ENCODE peak calls at places on chromosome 4, in ten cellular contexts. V is GM23338; P is activated T-cell treated with anti-CD3 and anti-CD28 coated beads for 24 hours; I is NCI-H1092; D is hypothalamus; L is right cardiac atrium; S is left ventricle myocardium superior; C is GM13976; O is pancreas; B is stimulated activated CD8-positive, alpha-beta memory T cell treated with anti-CD3 and anti-CD28 coated beads, Interleukin-4, amount 100 ng/mL, for 48 hours. F is an unnamed sample.

GRCh38 chr4:145679520-145679919 is 426 bp upstream of the C4orf51 start:
- DNase-seq in S (peak), O (peak), B (no peak), C (no peak), D (no peak), V (no peak), I (peak), L (peak), P (no peak), F (no peak)

GRCh38 chr4:80313627-80314026 is 21.9 kb upstream of the CFAP299 start:
- DNase-seq in S (no peak), C (no peak), O (no peak), I (no peak), B (no peak), L (no peak), D (no peak), V (no peak), P (no peak), F (no peak)

GRCh38 chr4:142021181-142021580 is 384.8 kb downstream of the IL15 start:
- DNase-seq in C (no peak), L (no peak), B (no peak), S (no peak), O (no peak), D (no peak), P (no peak), I (no peak), V (no peak), F (no peak)

GRCh38 chr4:1410491-1411325 is 4.5 kb upstream of the NKX1-1 start:
- DNase-seq in P (peak), V (peak), L (peak), S (peak), O (no peak), B (peak), I (no peak), C (peak), D (no peak), F (no peak)

GRCh38 chr4:127809173-127809800 is 27.2 kb downstream of the HSPA4L start:
- DNase-seq in I (no peak), V (peak), P (no peak), D (no peak), C (no peak), B (no peak), O (no peak), L (no peak), S (no peak), F (no peak)

GRCh38 chr4:155734065-155734464 is 24.8 kb upstream of the GUCY1B1 start:
- DNase-seq in L (no peak), O (no peak), S (no peak), D (no peak), P (no peak), C (no peak), V (no peak), B (no peak), I (no peak), F (peak)

GRCh38 chr4:106818764-106819163 is 217.3 kb downstream of the DKK2 start:
- DNase-seq in V (no peak), S (no peak), L (no peak), P (no peak), B (no peak), D (no peak), O (no peak), I (no peak), C (no peak), F (no peak)

GRCh38 chr4:14196141-14196540 is 568.6 kb upstream of the BOD1L1 start:
- DNase-seq in S (peak), O (peak), V (peak), P (no peak), B (peak), I (no peak), L (peak), D (peak), C (no peak), F (no peak)

GRCh38 chr4:183580849-183581248 is 76.0 kb downstream of the ING2 start:
- DNase-seq in V (no peak), C (no peak), O (no peak), S (no peak), I (no peak), B (no peak), L (no peak), P (no peak), D (no peak), F (no peak)

GRCh38 chr4:138509346-138509745 is 267.2 kb upstream of the SLC7A11 start:
- DNase-seq in C (no peak), O (no peak), L (no peak), B (no peak), V (no peak), S (no peak), I (no peak), D (no peak), P (no peak), F (no peak)

GRCh38 chr4:102047616-102048015 is 257.1 kb downstream of the BANK1 start:
- DNase-seq in D (no peak), V (no peak), P (no peak), B (no peak), S (no peak), C (no peak), I (no peak), O (no peak), L (no peak), F (no peak)

GRCh38 chr4:138870739-138871633 is 144.6 kb upstream of the NOCT start:
- DNase-seq in D (peak), S (no peak), O (peak), P (peak), C (peak), B (peak), L (no peak), I (peak), V (peak), F (peak)

GRCh38 chr4:23105759-23106370 is 413.1 kb downstream of the GBA3 start:
- DNase-seq in S (no peak), L (no peak), O (no peak), V (no peak), C (no peak), P (no peak), D (no peak), I (no peak), B (no peak), F (no peak)

GRCh38 chr4:7226464-7226863 is 34.1 kb downstream of the SORCS2 start:
- DNase-seq in D (no peak), O (no peak), V (no peak), L (no peak), B (no peak), S (no peak), P (no peak), I (no peak), C (no peak), F (no peak)

GRCh38 chr4:47334597-47335185 is 128.8 kb downstream of the COMMD8 start:
- DNase-seq in I (no peak), O (no peak), V (no peak), C (no peak), L (no peak), P (no peak), S (no peak), B (no peak), D (no peak), F (no peak)

GRCh38 chr4:182286035-182286434 is 42.8 kb downstream of the TENM3 start:
- DNase-seq in L (no peak), B (no peak), S (no peak), D (no peak), V (no peak), P (no peak), I (no peak), C (no peak), O (no peak), F (no peak)

GRCh38 chr4:2451036-2451520 is 17.8 kb upstream of the RNF4 start:
- DNase-seq in O (no peak), S (no peak), C (no peak), B (no peak), D (no peak), L (no peak), I (no peak), P (no peak), V (no peak), F (no peak)

GRCh38 chr4:78775278-78776030 is 696 bp upstream of the BMP2K start:
- DNase-seq in C (peak), L (peak), D (peak), P (peak), V (peak), S (peak), B (peak), O (peak), I (peak), F (peak)

GRCh38 chr4:69828828-69829227 is 31.1 kb downstream of the SULT1E1 start:
- DNase-seq in L (no peak), D (no peak), I (no peak), S (no peak), C (no peak), V (no peak), B (no peak), O (no peak), P (no peak), F (no peak)

GRCh38 chr4:80079255-80079923 is 6.4 kb upstream of the ANTXR2 start:
- DNase-seq in C (no peak), L (peak), D (no peak), P (no peak), B (no peak), O (no peak), V (no peak), S (no peak), I (no peak), F (no peak)

GRCh38 chr4:26290276-26290675 is 30.5 kb upstream of the RBPJ start:
- DNase-seq in V (no peak), S (no peak), L (no peak), I (no peak), O (no peak), D (no peak), C (no peak), B (no peak), P (no peak), F (no peak)

GRCh38 chr4:70895846-70896435 is 6.2 kb upstream of the MOB1B start:
- DNase-seq in P (no peak), B (no peak), D (no peak), L (no peak), S (no peak), I (no peak), V (no peak), O (no peak), C (no peak), F (no peak)

GRCh38 chr4:36011381-36011780 is 232.9 kb downstream of the ARAP2 start:
- DNase-seq in S (no peak), V (no peak), O (no peak), C (no peak), I (no peak), L (no peak), P (no peak), B (no peak), D (no peak), F (no peak)

GRCh38 chr4:103012594-103012993 is 6.9 kb downstream of the SLC9B1 start:
- DNase-seq in V (no peak), O (no peak), L (no peak), B (no peak), D (no peak), C (no peak), P (no peak), S (no peak), I (no peak), F (no peak)

GRCh38 chr4:80197132-80197573 is at the start of gene PRDM8:
- DNase-seq in B (peak), P (no peak), S (no peak), I (peak), O (no peak), C (no peak), V (peak), D (peak), L (peak), F (no peak)

GRCh38 chr4:74635074-74635473 is 159.2 kb downstream of the BTC start:
- DNase-seq in I (no peak), V (no peak), B (no peak), S (no peak), D (no peak), C (no peak), O (no peak), L (no peak), P (no peak), F (no peak)

GRCh38 chr4:14871676-14872430 is 130.4 kb upstream of the CPEB2 start:
- DNase-seq in D (no peak), L (no peak), C (no peak), S (peak), O (no peak), I (no peak), V (peak), B (peak), P (no peak), F (no peak)

GRCh38 chr4:24927039-24927438 is 14.2 kb upstream of the CCDC149 start:
- DNase-seq in P (no peak), L (no peak), D (no peak), C (no peak), S (no peak), O (no peak), B (no peak), I (no peak), V (no peak), F (no peak)

GRCh38 chr4:152460488-152460887 is 75.4 kb downstream of the FBXW7 start:
- DNase-seq in L (no peak), B (no peak), O (no peak), I (no peak), C (no peak), D (no peak), S (no peak), P (no peak), V (no peak), F (no peak)

GRCh38 chr4:94403735-94404134 is 48.0 kb upstream of the PDLIM5 start:
- DNase-seq in B (no peak), I (no peak), D (no peak), V (no peak), C (no peak), O (no peak), S (peak), P (no peak), L (peak), F (no peak)

GRCh38 chr4:106315476-106315967 is 487 bp downstream of the TBCK start:
- DNase-seq in C (no peak), I (no peak), V (no peak), S (no peak), L (no peak), B (peak), D (no peak), O (no peak), P (peak), F (no peak)

GRCh38 chr4:25223770-25224375 is 10.0 kb upstream of the PI4K2B start:
- DNase-seq in C (no peak), I (no peak), B (no peak), P (no peak), L (no peak), V (peak), O (no peak), D (no peak), S (no peak), F (no peak)

F was measured in anterior cingulate cortex.